ENCODE peak calls at places on chromosome 7, in four cellular contexts. W is hepatocyte, D is HCT116, V is OCI-LY7. Q is an unnamed sample.

GRCh38 chr7:102834999-102835398 is 77.8 kb upstream of the LRRC17 start:
- DNase-seq in V (no peak), W (no peak), D (peak; percentile 60), Q (peak; percentile 7)

GRCh38 chr7:18770154-18770807 is 274.7 kb downstream of the HDAC9 start:
- DNase-seq in D (no peak), W (no peak), V (no peak), Q (no peak)

GRCh38 chr7:100120518-100121085 is 1.2 kb downstream of the CNPY4 start:
- DNase-seq in D (no peak), W (no peak), V (no peak), Q (no peak)

GRCh38 chr7:124489925-124490324 is 275.7 kb downstream of the GPR37 start:
- DNase-seq in V (no peak), D (no peak), W (no peak), Q (no peak)

GRCh38 chr7:1516586-1517251 is 12.5 kb upstream of the INTS1 start:
- DNase-seq in W (no peak), V (no peak), D (no peak), Q (peak; percentile 44)

GRCh38 chr7:71746004-71746403 is 614.1 kb downstream of the GALNT17 start:
- DNase-seq in V (no peak), W (no peak), D (no peak), Q (no peak)

GRCh38 chr7:21542891-21543527 is at the start of gene DNAH11:
- DNase-seq in D (no peak), V (no peak), W (peak; percentile 61), Q (peak; percentile 9)

GRCh38 chr7:146112755-146113154 is 3.8 kb upstream of the CNTNAP2 start:
- DNase-seq in D (no peak), W (no peak), V (no peak), Q (no peak)

GRCh38 chr7:115094163-115094562 is 172.3 kb downstream of the MDFIC start:
- DNase-seq in D (no peak), W (no peak), V (no peak), Q (no peak)

GRCh38 chr7:20786049-20786412 is 655 bp downstream of the SP8 start:
- DNase-seq in W (no peak), D (no peak), V (no peak), Q (no peak)

GRCh38 chr7:66142996-66143395 is 28.3 kb downstream of the CRCP start:
- DNase-seq in W (no peak), V (no peak), D (no peak), Q (no peak)

GRCh38 chr7:51209426-51209825 is 107.2 kb downstream of the COBL start:
- DNase-seq in W (no peak), V (no peak), D (no peak), Q (no peak)

GRCh38 chr7:47423196-47423595 is 158.7 kb downstream of the TNS3 start:
- DNase-seq in D (no peak), V (no peak), W (no peak), Q (no peak)

GRCh38 chr7:134828361-134828760 is 48.9 kb downstream of the CALD1 start:
- DNase-seq in V (no peak), W (no peak), D (no peak), Q (no peak)

GRCh38 chr7:3149961-3150516 is 106.4 kb upstream of the CARD11 start:
- DNase-seq in W (no peak), D (no peak), V (peak; percentile 36), Q (no peak)

GRCh38 chr7:45053401-45053800 is 35.4 kb downstream of the NACAD start:
- DNase-seq in W (no peak), V (no peak), D (no peak), Q (no peak)

GRCh38 chr7:149714910-149715471 is 58.4 kb downstream of the ZNF467 start:
- DNase-seq in V (no peak), D (no peak), W (no peak), Q (no peak)

GRCh38 chr7:81236560-81236959 is 317.7 kb upstream of the SEMA3C start:
- DNase-seq in D (no peak), V (no peak), W (no peak), Q (no peak)

GRCh38 chr7:462173-463103 is 57.2 kb downstream of the PDGFA start:
- DNase-seq in W (no peak), V (no peak), D (no peak), Q (no peak)

GRCh38 chr7:34184466-34184865 is 279.1 kb downstream of the BMPER start:
- DNase-seq in D (no peak), W (no peak), V (no peak), Q (no peak)

GRCh38 chr7:1494447-1494846 is 9.7 kb downstream of the INTS1 start:
- DNase-seq in D (no peak), W (no peak), V (no peak), Q (no peak)

GRCh38 chr7:87575521-87575920 is 25.2 kb downstream of the ABCB1 start:
- DNase-seq in W (no peak), D (no peak), V (no peak), Q (no peak)

GRCh38 chr7:120805636-120806388 is 52.1 kb downstream of the TSPAN12 start:
- DNase-seq in V (peak; percentile 66), W (peak; percentile 74), D (peak; percentile 40), Q (no peak)

GRCh38 chr7:47895026-47895425 is 53.2 kb downstream of the PKD1L1 start:
- DNase-seq in D (no peak), V (no peak), W (no peak), Q (no peak)

GRCh38 chr7:1562126-1562525 is 6.1 kb upstream of the TMEM184A start:
- DNase-seq in V (no peak), W (no peak), D (no peak), Q (no peak)

GRCh38 chr7:47576909-47577255 is 5.0 kb downstream of the TNS3 start:
- DNase-seq in W (no peak), V (no peak), D (no peak), Q (peak; percentile 80)

GRCh38 chr7:44449531-44449930 is 40.9 kb downstream of the NUDCD3 start:
- DNase-seq in D (no peak), W (no peak), V (peak; percentile 13), Q (no peak)

GRCh38 chr7:19060870-19061269 is 56.6 kb downstream of the TWIST1 start:
- DNase-seq in V (no peak), D (no peak), W (no peak), Q (no peak)

GRCh38 chr7:77569514-77570232 is 32.6 kb downstream of the PTPN12 start:
- DNase-seq in V (no peak), W (no peak), D (no peak), Q (no peak)

GRCh38 chr7:67823345-67823744 is 826.7 kb downstream of the TYW1 start:
- DNase-seq in W (peak; percentile 53), V (no peak), D (no peak), Q (no peak)

DNA sequence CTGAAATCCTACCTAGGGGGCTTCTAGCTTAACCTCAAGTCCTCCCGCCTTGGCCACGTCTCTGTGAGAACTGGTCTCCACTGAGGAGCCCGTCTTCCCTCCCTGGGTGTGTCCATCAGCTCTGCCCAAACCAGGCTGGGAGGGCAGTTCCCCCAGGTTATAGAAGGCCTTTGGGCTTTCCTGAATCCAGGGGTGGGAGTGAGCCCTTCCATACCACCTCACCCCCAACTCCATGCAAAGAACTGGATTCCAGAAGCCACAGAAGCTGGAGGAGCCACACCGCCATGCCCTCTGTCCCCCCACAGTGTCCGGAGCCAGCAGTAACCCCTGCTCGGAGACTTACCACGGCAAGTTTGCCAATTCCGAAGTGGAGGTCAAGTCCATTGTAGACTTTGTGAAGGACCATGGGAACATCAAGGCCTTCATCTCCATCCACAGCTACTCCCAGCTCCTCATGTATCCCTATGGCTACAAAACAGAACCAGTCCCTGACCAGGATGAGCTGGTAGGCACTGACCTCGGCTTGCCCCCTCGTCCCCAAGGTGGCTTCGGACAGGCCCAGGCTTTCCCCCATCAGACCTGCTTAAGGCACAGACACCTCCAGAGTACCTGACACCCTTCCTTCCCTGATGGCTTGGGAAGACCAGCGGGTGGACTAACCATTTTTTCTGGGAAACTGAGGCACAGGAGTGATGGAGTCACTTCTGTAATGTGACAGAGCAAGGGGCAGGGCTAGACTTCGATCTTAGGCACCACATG is 4.7 kb downstream of the CPA1 start:
- DNase-seq in W (no peak), D (no peak), V (no peak), Q (no peak)
- H2AFZ ChIP-seq in W (no peak overlapping the region), D (no peak overlapping the region), V (no peak overlapping the region), Q (no peak overlapping the region)

GRCh38 chr7:46163245-46163644 is 242.2 kb upstream of the IGFBP3 start:
- DNase-seq in W (no peak), D (no peak), V (no peak), Q (no peak)

GRCh38 chr7:46157931-46158330 is 236.9 kb upstream of the IGFBP3 start:
- DNase-seq in W (no peak), D (no peak), V (no peak), Q (no peak)

GRCh38 chr7:46160861-46161260 is 239.8 kb upstream of the IGFBP3 start:
- DNase-seq in V (no peak), D (no peak), W (no peak), Q (peak; percentile 48)

GRCh38 chr7:46165281-46165680 is 244.2 kb upstream of the IGFBP3 start:
- DNase-seq in D (no peak), V (no peak), W (no peak), Q (no peak)

GRCh38 chr7:46162582-46162981 is 241.5 kb upstream of the IGFBP3 start:
- DNase-seq in V (no peak), D (no peak), W (no peak), Q (no peak)
- H2AFZ ChIP-seq in V (no peak overlapping the region), D (no peak overlapping the region), W (no peak overlapping the region), Q (no peak overlapping the region)

GRCh38 chr7:98700533-98700932 is 83.4 kb downstream of the NPTX2 start:
- DNase-seq in V (no peak), D (no peak), W (no peak), Q (no peak)
- H2AFZ ChIP-seq in V (peak overlapping the region; percentile 48), D (no peak overlapping the region), W (no peak overlapping the region), Q (no peak overlapping the region)

DNA sequence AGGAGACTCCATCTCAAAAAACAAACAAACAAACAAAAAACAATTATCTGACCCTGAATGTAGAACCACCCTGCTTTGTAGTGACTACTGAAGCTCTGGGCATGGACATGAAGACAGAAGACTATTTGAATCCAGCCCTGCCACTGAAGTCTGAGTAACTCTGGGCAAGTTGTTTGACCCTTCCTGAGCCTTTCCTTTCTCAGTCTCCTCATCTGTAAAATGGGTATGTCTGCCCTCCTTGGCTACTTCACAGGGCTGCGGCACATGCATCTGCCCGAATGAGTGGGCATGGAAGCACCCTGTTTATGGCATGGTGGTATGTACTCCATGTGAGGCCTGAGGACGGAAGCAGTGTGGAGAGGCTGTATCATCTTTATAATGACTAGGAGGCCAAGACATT is 22.2 kb upstream of the MALSU1 start:
- DNase-seq in W (no peak), D (no peak), V (no peak), Q (no peak)
- H2AFZ ChIP-seq in W (no peak overlapping the region), D (no peak overlapping the region), V (peak overlapping the region; percentile 64), Q (no peak overlapping the region)